ENCODE peak calls at places on chromosome X, in nine cellular contexts. V is activated naive CD8-positive, alpha-beta T cell treated with anti-CD3 and anti-CD28 coated beads, Interleukin-2, amount 50 U/mL, for 24 hours; Y is naive thymus-derived CD4-positive, alpha-beta T cell; Z is HCT116; X is heart right ventricle; M is GM23338; I is activated CD8-positive, alpha-beta memory T cell treated with anti-CD3 and anti-CD28 coated beads, Interleukin-2, amount 10 ng/mL, durations not matched to agents 7 days and 5 days; W is stimulated activated naive CD8-positive, alpha-beta T cell treated with anti-CD3 and anti-CD28 coated beads, Interleukin-15, amount 100 ng/mL, for 72 hours; B is CD4-positive, alpha-beta T cell. J is an unnamed sample.

GRCh38 chrX:40279091-40279430 is 181.3 kb upstream of the BCOR start:
- ATAC-seq in V (no peak), Y (no peak), Z (no peak), X (no peak), M (no peak), I (no peak), W (no peak), B (no peak), J (no peak)

GRCh38 chrX:48904626-48905025 is 6.8 kb downstream of the SLC35A2 start:
- ATAC-seq in V (no peak), Y (no peak), Z (no peak), X (no peak), M (no peak), I (no peak), W (no peak), B (no peak), J (no peak)

GRCh38 chrX:112211459-112211858 is 128.9 kb upstream of the TRPC5 start:
- ATAC-seq in V (no peak), Y (no peak), Z (no peak), X (no peak), M (no peak), I (peak), W (peak), B (no peak), J (no peak)

GRCh38 chrX:9767375-9767774 is 1.7 kb upstream of the GPR143 start:
- ATAC-seq in V (no peak), Y (no peak), Z (no peak), X (peak), M (no peak), I (no peak), W (no peak), B (no peak), J (no peak)

GRCh38 chrX:17291141-17291900 is 83.7 kb upstream of the NHS start:
- ATAC-seq in V (no peak), Y (no peak), Z (no peak), X (no peak), M (no peak), I (no peak), W (no peak), B (no peak), J (no peak)

GRCh38 chrX:86148594-86148993 is 343 bp downstream of the DACH2 start:
- ATAC-seq in V (no peak), Y (no peak), Z (no peak), X (no peak), M (peak), I (no peak), W (peak), B (no peak), J (no peak)

GRCh38 chrX:103120748-103121147 is 27.8 kb upstream of the NXF3 start:
- ATAC-seq in V (no peak), Y (no peak), Z (no peak), X (no peak), M (no peak), I (no peak), W (no peak), B (no peak), J (no peak)

GRCh38 chrX:131703646-131704045 is 159.8 kb downstream of the OR13H1 start:
- ATAC-seq in V (no peak), Y (no peak), Z (no peak), X (no peak), M (no peak), I (no peak), W (no peak), B (no peak), J (no peak)

GRCh38 chrX:129738466-129739308 is at the start of gene XPNPEP2:
- ATAC-seq in V (no peak), Y (no peak), Z (no peak), X (peak), M (peak), I (no peak), W (no peak), B (no peak), J (no peak)

GRCh38 chrX:53047228-53047627 is 1.4 kb upstream of the GPR173 start:
- ATAC-seq in V (no peak), Y (no peak), Z (no peak), X (no peak), M (no peak), I (no peak), W (no peak), B (no peak), J (no peak)

GRCh38 chrX:105765691-105766090 is 56.6 kb upstream of the NRK start:
- ATAC-seq in V (no peak), Y (no peak), Z (peak), X (no peak), M (no peak), I (no peak), W (no peak), B (no peak), J (no peak)

GRCh38 chrX:15939737-15940136 is 85.1 kb upstream of the AP1S2 start:
- ATAC-seq in V (no peak), Y (peak), Z (no peak), X (no peak), M (no peak), I (no peak), W (no peak), B (no peak), J (no peak)

GRCh38 chrX:40831750-40832149 is 96.4 kb upstream of the MED14 start:
- ATAC-seq in V (no peak), Y (no peak), Z (no peak), X (no peak), M (no peak), I (no peak), W (no peak), B (no peak), J (no peak)

GRCh38 chrX:109656774-109657173 is 31.8 kb upstream of the KCNE5 start:
- ATAC-seq in V (no peak), Y (no peak), Z (no peak), X (no peak), M (no peak), I (no peak), W (no peak), B (no peak), J (no peak)

GRCh38 chrX:153735274-153735673 is 10.6 kb downstream of the ABCD1 start:
- ATAC-seq in V (peak), Y (peak), Z (peak), X (no peak), M (peak), I (peak), W (peak), B (peak), J (peak)

GRCh38 chrX:24668111-24668510 is 21.0 kb upstream of the PCYT1B start:
- ATAC-seq in V (no peak), Y (no peak), Z (no peak), X (no peak), M (no peak), I (no peak), W (no peak), B (no peak), J (no peak)

GRCh38 chrX:129361566-129361965 is 161.7 kb downstream of the SMARCA1 start:
- ATAC-seq in V (no peak), Y (no peak), Z (no peak), X (no peak), M (no peak), I (no peak), W (no peak), B (no peak), J (no peak)

GRCh38 chrX:72276478-72276953 is 532 bp downstream of the RPS4X start:
- ATAC-seq in V (no peak), Y (peak), Z (no peak), X (peak), M (no peak), I (no peak), W (no peak), B (no peak), J (no peak)

GRCh38 chrX:42533761-42534160 is 244.2 kb downstream of the PPP1R2C start:
- ATAC-seq in V (no peak), Y (no peak), Z (no peak), X (no peak), M (no peak), I (no peak), W (no peak), B (no peak), J (no peak)

GRCh38 chrX:13428055-13428786 is 108.4 kb upstream of the ATXN3L start:
- ATAC-seq in V (peak), Y (no peak), Z (peak), X (no peak), M (peak), I (peak), W (peak), B (no peak), J (peak)

GRCh38 chrX:49754238-49754857 is 58.6 kb upstream of the PAGE1 start:
- ATAC-seq in V (peak), Y (peak), Z (peak), X (no peak), M (peak), I (peak), W (peak), B (peak), J (no peak)

GRCh38 chrX:1359477-1359873 is 22.9 kb downstream of the IL3RA start:
- ATAC-seq in V (no peak), Y (no peak), Z (no peak), X (no peak), M (no peak), I (no peak), W (no peak), B (no peak), J (no peak)

GRCh38 chrX:140764401-140764919 is 54.9 kb downstream of the LINC00632 start:
- ATAC-seq in V (no peak), Y (no peak), Z (no peak), X (peak), M (peak), I (no peak), W (peak), B (peak), J (no peak)

GRCh38 chrX:24498975-24499374 is 33.9 kb downstream of the PDK3 start:
- ATAC-seq in V (peak), Y (peak), Z (no peak), X (no peak), M (no peak), I (peak), W (peak), B (peak), J (no peak)

GRCh38 chrX:154049209-154050112 is 29.8 kb upstream of the IRAK1 start:
- ATAC-seq in V (no peak), Y (no peak), Z (no peak), X (no peak), M (no peak), I (no peak), W (no peak), B (no peak), J (no peak)

GRCh38 chrX:30060718-30061117 is 154.6 kb upstream of the MAGEB2 start:
- ATAC-seq in V (no peak), Y (no peak), Z (peak), X (no peak), M (peak), I (no peak), W (no peak), B (no peak), J (no peak)

GRCh38 chrX:154376768-154377167 is 2.3 kb upstream of the EMD start:
- ATAC-seq in V (no peak), Y (no peak), Z (no peak), X (no peak), M (no peak), I (no peak), W (no peak), B (no peak), J (no peak)

GRCh38 chrX:9355739-9356138 is 109.1 kb upstream of the TBL1X start:
- ATAC-seq in V (no peak), Y (peak), Z (no peak), X (no peak), M (no peak), I (peak), W (peak), B (no peak), J (no peak)

GRCh38 chrX:120456973-120457372 is 12.1 kb downstream of the LAMP2 start:
- ATAC-seq in V (peak), Y (no peak), Z (no peak), X (no peak), M (no peak), I (peak), W (peak), B (peak), J (no peak)

GRCh38 chrX:134572816-134573682 is 85.2 kb downstream of the PLAC1 start:
- ATAC-seq in V (no peak), Y (no peak), Z (peak), X (no peak), M (no peak), I (no peak), W (no peak), B (no peak), J (no peak)

GRCh38 chrX:107700317-107700774 is 72.0 kb downstream of the PRPS1 start:
- ATAC-seq in V (no peak), Y (no peak), Z (peak), X (peak), M (no peak), I (no peak), W (no peak), B (no peak), J (no peak)

GRCh38 chrX:39766085-39766726 is 331.6 kb downstream of the BCOR start:
- ATAC-seq in V (peak), Y (peak), Z (no peak), X (no peak), M (peak), I (peak), W (peak), B (peak), J (no peak)